ENCODE peak calls at places on chromosomes 12 and 14, in nine cellular contexts. V is AG20443; S is endothelial cell; T is NCI-H446; M is NCI-H345; X is AG04449; O is stimulated activated CD8-positive, alpha-beta memory T cell treated with anti-CD3 and anti-CD28 coated beads, Interleukin-2, amount 100 ng/mL, for 1 hour; D is NCI-H524; R is HAP-1. H is an unnamed sample.
A peak's percentile ranks its signal among the peaks of the same experiment; 100 is the strongest.

GRCh38 chr12:70260610-70261009 is 17.4 kb downstream of the CNOT2 start:
- DNase-seq in R (no peak), T (no peak), O (no peak), M (no peak), X (no peak), D (no peak), S (no peak), V (no peak), H (no peak)

GRCh38 chr12:117152793-117153775 is 37.2 kb downstream of the FBXO21 start:
- DNase-seq in O (no peak), D (no peak), T (no peak), M (no peak), R (no peak), V (no peak), S (no peak), X (no peak), H (no peak)

GRCh38 chr12:94714378-94714777 is 64.0 kb upstream of the TMCC3 start:
- DNase-seq in V (no peak), M (no peak), O (no peak), S (no peak), R (no peak), T (no peak), D (peak; percentile 46), X (no peak), H (no peak)

GRCh38 chr12:10849425-10849878 is at the start of gene PRR4:
- DNase-seq in V (no peak), O (no peak), X (no peak), S (no peak), T (no peak), R (no peak), M (no peak), D (no peak), H (no peak)

GRCh38 chr14:53890611-53891091 is 66.0 kb downstream of the BMP4 start:
- DNase-seq in S (no peak), V (no peak), M (no peak), X (no peak), T (no peak), D (no peak), R (peak; percentile 19), O (no peak), H (no peak)

GRCh38 chr12:46523863-46524770 is 151.5 kb upstream of the SLC38A2 start:
- DNase-seq in S (no peak), T (no peak), V (peak; percentile 81), X (peak; percentile 80), M (no peak), D (no peak), O (no peak), R (no peak), H (peak; percentile 70)

GRCh38 chr14:105061428-105062047 is 3.7 kb downstream of the GPR132 start:
- DNase-seq in S (no peak), X (no peak), V (no peak), R (no peak), O (no peak), T (no peak), D (no peak), M (no peak), H (no peak)

GRCh38 chr14:71538949-71539659 is 393.1 kb upstream of the RGS6 start:
- DNase-seq in M (no peak), S (no peak), X (no peak), T (peak; percentile 40), D (no peak), O (no peak), R (no peak), V (no peak), H (no peak)

H was measured in T1000.